ENCODE peak calls at places on chromosomes 4 and X, in five cellular contexts. S is stomach, D is ovary, B is upper lobe of left lung, G is adrenal gland. O is an unnamed sample.

GRCh38 chrX:50971390-50971789 is 60.9 kb downstream of the BMP15 start:
- DNase-seq in S (no peak), G (no peak), D (no peak), B (no peak), O (no peak)

GRCh38 chrX:9153299-9153698 is 119.4 kb upstream of the FAM9B start:
- DNase-seq in S (no peak), D (no peak), B (no peak), G (no peak), O (no peak)

GRCh38 chrX:38117485-38117884 is 103.2 kb downstream of the SRPX start:
- DNase-seq in D (no peak), B (no peak), G (no peak), S (peak; percentile 45), O (no peak)

GRCh38 chr4:80240976-80241375 is 25.5 kb upstream of the FGF5 start:
- DNase-seq in G (no peak), S (no peak), B (no peak), D (no peak), O (no peak)

GRCh38 chrX:48468693-48469691 is 1.1 kb downstream of the SLC38A5 start:
- DNase-seq in S (no peak), B (no peak), G (no peak), D (no peak), O (no peak)

GRCh38 chrX:17441965-17442364 is 67.0 kb downstream of the NHS start:
- DNase-seq in S (no peak), B (no peak), D (no peak), G (no peak), O (no peak)

GRCh38 chrX:80876877-80877276 is 67.2 kb upstream of the BRWD3 start:
- DNase-seq in G (no peak), B (no peak), S (no peak), D (no peak), O (no peak)

GRCh38 chr4:181956502-181956901 is 286.7 kb upstream of the TENM3 start:
- DNase-seq in D (no peak), B (no peak), G (no peak), S (no peak), O (no peak)

GRCh38 chr4:85842540-85842939 is 367.6 kb downstream of the ARHGAP24 start:
- DNase-seq in S (no peak), G (peak; percentile 26), B (peak; percentile 50), D (no peak), O (no peak)

GRCh38 chrX:7088968-7089615 is 58.4 kb upstream of the STS start:
- DNase-seq in D (no peak), S (no peak), G (no peak), B (no peak), O (no peak)

GRCh38 chr4:151807220-151807619 is 46.4 kb upstream of the GATB start:
- DNase-seq in B (no peak), S (no peak), D (no peak), G (no peak), O (no peak)

GRCh38 chr4:166012129-166013078 is 139.4 kb downstream of the TLL1 start:
- DNase-seq in G (no peak), B (no peak), D (no peak), S (no peak), O (no peak)

GRCh38 chrX:94389044-94389443 is 715.0 kb downstream of the FAM133A start:
- DNase-seq in G (no peak), S (no peak), D (no peak), B (no peak), O (no peak)

GRCh38 chr4:181946902-181947301 is 296.3 kb upstream of the TENM3 start:
- DNase-seq in S (no peak), D (no peak), B (no peak), G (no peak), O (no peak)

GRCh38 chr4:113840850-113841249 is 79.3 kb upstream of the CAMK2D start:
- DNase-seq in B (no peak), D (no peak), S (no peak), G (no peak), O (no peak)

GRCh38 chr4:89836897-89837384 is at the start of gene SNCA:
- DNase-seq in B (peak; percentile 51), D (peak; percentile 80), S (peak; percentile 46), G (peak; percentile 58), O (no peak)

GRCh38 chr4:97624204-97624603 is 519.1 kb downstream of the STPG2 start:
- DNase-seq in D (no peak), S (no peak), B (no peak), G (no peak), O (no peak)

GRCh38 chr4:20126906-20127305 is 124.8 kb upstream of the SLIT2 start:
- DNase-seq in G (no peak), S (no peak), D (no peak), B (no peak), O (no peak)

GRCh38 chrX:70331161-70331560 is 41.3 kb downstream of the KIF4A start:
- DNase-seq in B (no peak), D (no peak), S (no peak), G (no peak), O (no peak)

GRCh38 chrX:121902463-121902862 is 855.1 kb downstream of the GLUD2 start:
- DNase-seq in D (no peak), G (no peak), S (no peak), B (no peak), O (no peak)

GRCh38 chr4:86892639-86892965 is 380 bp upstream of the C4orf36 start:
- DNase-seq in G (no peak), D (no peak), S (no peak), B (no peak), O (no peak)

GRCh38 chr4:86893136-86893535 is 914 bp upstream of the C4orf36 start:
- DNase-seq in S (no peak), G (no peak), B (no peak), D (no peak), O (no peak)

GRCh38 chr4:86894465-86894864 is 2.2 kb upstream of the C4orf36 start:
- DNase-seq in D (no peak), G (no peak), B (no peak), S (no peak), O (no peak)

GRCh38 chr4:86895692-86896488 is 3.7 kb upstream of the C4orf36 start:
- DNase-seq in B (no peak), G (no peak), D (no peak), S (no peak), O (no peak)

DNA sequence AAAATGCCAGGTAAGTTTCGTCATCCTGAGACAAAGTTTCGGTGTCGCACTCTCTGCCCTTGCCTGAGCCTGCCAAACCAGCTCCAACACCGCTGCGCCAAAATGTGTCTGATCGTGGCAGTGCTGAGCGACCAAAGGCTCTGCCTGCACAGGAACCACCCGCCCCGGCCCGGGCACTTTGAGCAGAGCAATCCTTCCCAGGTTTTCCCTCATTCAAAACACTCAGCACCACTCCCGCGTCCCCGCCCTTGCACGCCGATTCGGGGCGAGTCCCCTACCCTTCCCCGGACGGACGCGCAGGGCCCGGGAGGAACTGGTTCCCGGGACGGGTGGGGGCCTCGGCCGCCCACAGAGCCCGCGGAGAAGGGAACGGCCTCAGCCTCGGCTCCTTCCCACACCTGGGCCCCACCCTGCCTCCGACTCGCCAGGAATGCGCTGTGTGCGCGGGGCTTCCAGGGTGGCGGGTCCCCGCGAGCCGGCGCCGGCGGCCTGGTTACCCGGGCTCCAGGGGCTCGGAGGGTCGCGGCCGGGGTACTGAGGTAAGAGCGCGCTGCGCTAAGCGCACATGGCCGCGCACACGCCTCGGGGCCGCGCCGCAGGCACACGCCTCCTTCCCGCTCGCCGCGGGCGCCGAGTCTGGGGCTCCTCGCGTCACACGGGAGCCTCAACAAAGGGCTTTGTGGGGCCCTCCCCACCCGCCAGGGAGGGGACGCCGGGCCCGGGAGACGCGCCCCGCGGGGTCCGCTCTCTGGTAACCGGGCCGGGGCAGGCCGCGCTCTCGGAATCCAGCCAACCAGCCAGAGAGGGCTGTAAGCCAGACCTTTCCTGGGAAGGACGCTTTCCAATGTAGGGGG is at the start of gene C4orf36:
- DNase-seq in S (peak; percentile 79), G (peak; percentile 68), B (peak; percentile 84), D (peak; percentile 77), O (peak; percentile 27)
- TF ChIP-seq POLR2A in S (no peak), G (no peak), B (peak; percentile 48), D (no peak), O (no peak)

GRCh38 chrX:119574394-119575266 is at the start of gene UBE2A:
- DNase-seq in G (peak; percentile 92), B (peak; percentile 92), S (peak; percentile 90), D (peak; percentile 90), O (peak; percentile 77)
- TF ChIP-seq POLR2A in G (peak; percentile 85), B (peak; percentile 88), S (peak; percentile 72), D (peak; percentile 70), O (peak; percentile 98)

DNA sequence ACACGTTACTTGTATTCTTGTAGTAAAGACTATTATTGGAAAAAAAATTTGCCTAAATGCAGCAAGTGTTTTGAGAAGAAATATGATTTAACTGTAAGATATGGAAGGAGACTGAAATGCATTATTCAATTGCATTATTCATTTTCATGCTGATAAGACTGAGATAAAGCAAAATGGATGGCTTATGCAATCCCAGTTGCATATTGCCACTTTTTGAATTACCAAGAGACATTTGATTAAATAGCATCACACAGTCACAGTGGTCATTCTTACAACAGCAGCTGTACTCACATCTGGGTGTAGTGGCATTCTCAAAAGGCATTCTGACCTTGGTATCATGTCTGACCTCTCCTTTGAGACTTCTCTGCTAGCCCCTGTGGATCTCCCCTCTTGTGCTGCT is 25.7 kb upstream of the METAP1 start:
- DNase-seq in G (no peak), B (no peak), S (no peak), D (no peak), O (no peak)
- TF ChIP-seq POLR2A in G (no peak), B (no peak), S (no peak), D (no peak), O (no peak)

GRCh38 chr4:11429646-11430045 is 952 bp upstream of the HS3ST1 start:
- DNase-seq in S (peak; percentile 37), B (no peak), D (no peak), G (no peak), O (no peak)

GRCh38 chr4:11427201-11427996 is 1.3 kb downstream of the HS3ST1 start:
- DNase-seq in D (peak; percentile 56), G (no peak), S (no peak), B (no peak), O (no peak)

GRCh38 chr4:11428161-11428700 is 463 bp downstream of the HS3ST1 start:
- DNase-seq in G (no peak), B (peak; percentile 25), D (peak; percentile 52), S (no peak), O (no peak)

GRCh38 chr4:11426716-11427115 is 2.0 kb downstream of the HS3ST1 start:
- DNase-seq in G (no peak), D (no peak), B (no peak), S (no peak), O (no peak)

DNA sequence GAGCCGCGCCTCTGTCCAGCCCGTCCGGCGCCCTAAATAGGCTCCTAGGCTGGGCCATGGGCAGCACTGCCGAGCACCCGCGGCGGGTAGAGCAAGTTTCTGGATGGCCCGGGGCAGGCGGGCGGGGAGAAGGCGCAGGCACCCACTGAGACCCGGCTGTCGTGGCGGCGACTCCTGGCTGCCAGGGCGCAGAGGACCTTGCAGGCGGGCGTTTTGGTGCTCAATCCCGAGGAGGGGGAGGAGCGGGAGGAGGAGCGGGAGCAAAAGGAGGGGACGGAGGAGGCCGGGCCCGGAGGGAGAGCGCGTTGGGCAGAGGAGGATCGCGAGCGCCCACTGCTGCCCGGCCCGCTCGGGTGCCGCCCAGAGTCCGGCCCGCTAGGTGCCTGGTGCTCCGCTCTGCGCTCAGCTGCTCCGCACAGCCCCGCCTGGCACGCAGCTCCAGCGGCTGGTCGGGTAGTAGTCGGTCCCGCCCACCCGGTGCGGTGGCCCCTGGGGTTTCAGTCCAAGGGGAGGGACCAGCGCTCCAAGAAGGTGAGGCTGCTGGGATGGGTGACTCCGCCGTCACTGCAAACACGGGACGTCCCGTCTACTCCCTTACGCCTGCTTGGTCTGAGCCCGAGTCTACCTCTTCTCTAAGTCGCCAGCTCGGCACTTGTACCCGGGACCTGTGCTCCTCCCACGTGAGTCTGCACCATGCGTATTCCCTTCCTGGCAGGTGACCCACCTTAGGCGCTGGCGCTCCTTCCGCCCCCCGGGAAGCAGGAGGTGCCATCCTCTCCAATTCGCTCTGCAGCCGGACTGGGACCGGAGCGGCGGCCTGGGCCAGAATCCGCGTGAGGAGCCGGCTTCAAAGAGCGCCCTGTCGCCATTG is at the start of gene HS3ST1:
- DNase-seq in D (peak; percentile 93), G (peak; percentile 88), S (peak; percentile 90), B (peak; percentile 73), O (peak; percentile 59)
- TF ChIP-seq POLR2A in D (no peak), G (peak; percentile 66), S (no peak), B (no peak), O (no peak)

O was measured in GM12892.